ENCODE peak calls at places on chromosomes 2 and 18, in eight cellular contexts. X is suprapubic skin, N is H1, G is transverse colon, Z is SK-N-SH, T is sigmoid colon, S is K562, E is tibial nerve. O is an unnamed sample.
A peak's percentile ranks its signal among the peaks of the same experiment; 100 is the strongest.

GRCh38 chr2:70901235-70902066 is 34.2 kb upstream of the ATP6V1B1 start:
- DNase-seq in X (no peak), N (no peak), G (no peak), Z (peak; percentile 71), T (no peak), S (no peak), E (no peak), O (peak; percentile 88)

GRCh38 chr2:18272148-18272494 is 288.3 kb downstream of the RDH14 start:
- DNase-seq in X (no peak), N (no peak), G (no peak), Z (no peak), T (no peak), S (no peak), E (no peak), O (no peak)

GRCh38 chr2:169001116-169001815 is 29.9 kb downstream of the ABCB11 start:
- DNase-seq in X (no peak), N (no peak), G (no peak), Z (no peak), T (no peak), S (no peak), E (no peak), O (no peak)

GRCh38 chr2:126635281-126635680 is 20.7 kb upstream of the GYPC start:
- DNase-seq in X (no peak), N (no peak), G (no peak), Z (no peak), T (no peak), S (no peak), E (peak; percentile 40), O (no peak)

GRCh38 chr2:62277688-62278087 is 81.8 kb downstream of the B3GNT2 start:
- DNase-seq in X (no peak), N (no peak), G (no peak), Z (no peak), T (no peak), S (peak; percentile 30), E (no peak), O (no peak)

GRCh38 chr18:27860701-27861107 is 316.2 kb downstream of the CDH2 start:
- DNase-seq in X (no peak), N (no peak), G (no peak), Z (no peak), T (no peak), S (no peak), E (no peak), O (no peak)

GRCh38 chr2:235343869-235344268 is 150.0 kb upstream of the AGAP1 start:
- DNase-seq in X (no peak), N (no peak), G (no peak), Z (no peak), T (no peak), S (no peak), E (no peak), O (peak; percentile 46)

GRCh38 chr2:63888490-63889402 is 47.0 kb downstream of the UGP2 start:
- DNase-seq in X (no peak), N (no peak), G (peak; percentile 32), Z (peak; percentile 61), T (no peak), S (peak; percentile 67), E (peak; percentile 56), O (peak; percentile 36)

GRCh38 chr2:127419112-127419430 is 844 bp downstream of the PROC start:
- DNase-seq in X (no peak), N (no peak), G (no peak), Z (no peak), T (no peak), S (no peak), E (no peak), O (no peak)

GRCh38 chr2:216752855-216753505 is 57.6 kb upstream of the IGFBP5 start:
- DNase-seq in X (no peak), N (no peak), G (no peak), Z (no peak), T (no peak), S (no peak), E (no peak), O (no peak)

GRCh38 chr2:40096360-40096759 is 317.3 kb upstream of the THUMPD2 start:
- DNase-seq in X (no peak), N (no peak), G (no peak), Z (no peak), T (no peak), S (no peak), E (no peak), O (no peak)

GRCh38 chr2:67165141-67165990 is 231.8 kb upstream of the ETAA1 start:
- DNase-seq in X (no peak), N (no peak), G (no peak), Z (no peak), T (no peak), S (no peak), E (no peak), O (no peak)

GRCh38 chr2:8433390-8433789 is 248.5 kb upstream of the ID2 start:
- DNase-seq in X (no peak), N (no peak), G (no peak), Z (no peak), T (no peak), S (no peak), E (no peak), O (no peak)

GRCh38 chr2:8430628-8431027 is 251.2 kb upstream of the ID2 start:
- DNase-seq in X (no peak), N (no peak), G (no peak), Z (no peak), T (peak; percentile 44), S (no peak), E (no peak), O (no peak)

GRCh38 chr2:8431446-8432125 is 250.3 kb upstream of the ID2 start:
- DNase-seq in X (no peak), N (no peak), G (no peak), Z (no peak), T (peak; percentile 8), S (no peak), E (no peak), O (no peak)

GRCh38 chr2:8435608-8436007 is 246.2 kb upstream of the ID2 start:
- DNase-seq in X (no peak), N (no peak), G (no peak), Z (no peak), T (peak; percentile 12), S (no peak), E (no peak), O (no peak)

DNA sequence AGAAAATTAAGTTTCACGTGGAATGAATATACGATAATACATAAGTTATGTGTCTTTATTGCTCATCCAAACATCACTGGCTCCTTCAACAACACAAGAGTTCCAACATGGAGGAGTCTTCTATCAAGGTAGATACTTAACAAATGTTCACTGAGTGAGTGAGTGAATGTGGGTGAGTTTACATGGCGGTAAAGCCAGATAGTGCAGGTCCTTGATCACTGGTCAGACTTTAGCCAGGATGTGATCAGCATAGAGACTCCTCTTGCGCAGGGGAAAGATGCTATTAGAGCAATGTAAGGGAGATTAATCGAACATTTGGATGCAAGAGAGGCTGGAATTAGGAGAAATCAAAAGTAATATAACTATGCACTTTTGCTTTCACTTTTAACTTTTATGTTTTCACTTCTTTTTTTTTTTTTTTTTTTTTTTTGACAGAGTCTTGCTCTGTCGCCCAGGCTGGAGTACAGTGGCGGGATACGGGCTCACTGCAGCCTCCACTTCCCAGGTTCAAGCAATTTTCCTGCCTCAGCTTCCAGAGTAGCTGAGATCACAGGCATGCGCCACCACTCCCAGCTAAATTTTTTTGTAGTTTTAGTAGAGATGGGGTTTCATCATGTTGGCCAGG is 249.0 kb upstream of the ID2 start:
- DNase-seq in X (no peak), N (no peak), G (no peak), Z (no peak), T (no peak), S (no peak), E (no peak), O (no peak)
- TF ChIP-seq EP300 in X (no peak), N (no peak), G (no peak), Z (no peak), T (no peak), S (no peak), E (no peak), O (no peak)

GRCh38 chr18:500556-501405 is at the start of gene COLEC12:
- DNase-seq in X (no peak), N (no peak), G (peak; percentile 10), Z (peak; percentile 69), T (peak; percentile 66), S (no peak), E (peak; percentile 25), O (peak; percentile 93)
- TF ChIP-seq EP300 in X (no peak), N (no peak), G (no peak), Z (no peak), T (no peak), S (no peak), E (no peak), O (no peak)

DNA sequence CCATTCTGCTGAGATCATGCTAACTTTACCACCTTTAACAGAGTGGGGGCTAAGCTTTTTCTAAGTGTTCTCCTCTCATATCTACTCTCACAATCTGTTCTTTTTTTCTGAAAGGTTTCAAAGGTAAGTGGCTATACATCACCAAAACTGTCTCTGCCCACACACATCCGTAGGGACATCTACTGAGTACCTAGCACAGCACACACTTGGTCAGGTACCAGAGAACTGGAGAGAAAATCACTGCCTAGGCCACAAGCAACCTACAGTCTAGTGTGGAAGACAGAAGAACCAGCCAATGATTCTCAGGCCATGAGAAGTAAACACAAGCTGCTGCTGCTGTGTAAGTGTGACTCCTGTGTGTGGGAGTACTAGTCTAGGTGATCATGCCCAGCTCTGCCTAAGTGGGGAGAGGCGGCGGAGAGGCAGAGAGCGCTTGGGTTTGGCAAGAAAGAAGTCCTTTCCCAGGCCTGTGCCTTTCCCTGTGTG is 176.1 kb upstream of the ZFP36L2 start:
- DNase-seq in X (no peak), N (no peak), G (no peak), Z (no peak), T (no peak), S (no peak), E (no peak), O (no peak)
- TF ChIP-seq EP300 in X (no peak), N (no peak), G (no peak), Z (no peak), T (no peak), S (no peak), E (no peak), O (no peak)

GRCh38 chr2:224586127-224586702 is 1.1 kb upstream of the CUL3 start:
- DNase-seq in X (no peak), N (no peak), G (no peak), Z (no peak), T (no peak), S (no peak), E (no peak), O (no peak)

GRCh38 chr2:224584111-224584764 is 925 bp downstream of the CUL3 start:
- DNase-seq in X (no peak), N (no peak), G (peak; percentile 36), Z (peak; percentile 30), T (peak; percentile 68), S (peak; percentile 51), E (peak; percentile 36), O (peak; percentile 72)

GRCh38 chr2:224585205-224586088 is at the start of gene CUL3:
- DNase-seq in X (peak; percentile 100), N (peak; percentile 95), G (peak; percentile 100), Z (peak; percentile 98), T (peak; percentile 99), S (peak; percentile 95), E (peak; percentile 99), O (peak; percentile 100)

GRCh38 chr2:224580248-224580647 is 4.9 kb downstream of the CUL3 start:
- DNase-seq in X (no peak), N (no peak), G (no peak), Z (no peak), T (no peak), S (no peak), E (no peak), O (no peak)

DNA sequence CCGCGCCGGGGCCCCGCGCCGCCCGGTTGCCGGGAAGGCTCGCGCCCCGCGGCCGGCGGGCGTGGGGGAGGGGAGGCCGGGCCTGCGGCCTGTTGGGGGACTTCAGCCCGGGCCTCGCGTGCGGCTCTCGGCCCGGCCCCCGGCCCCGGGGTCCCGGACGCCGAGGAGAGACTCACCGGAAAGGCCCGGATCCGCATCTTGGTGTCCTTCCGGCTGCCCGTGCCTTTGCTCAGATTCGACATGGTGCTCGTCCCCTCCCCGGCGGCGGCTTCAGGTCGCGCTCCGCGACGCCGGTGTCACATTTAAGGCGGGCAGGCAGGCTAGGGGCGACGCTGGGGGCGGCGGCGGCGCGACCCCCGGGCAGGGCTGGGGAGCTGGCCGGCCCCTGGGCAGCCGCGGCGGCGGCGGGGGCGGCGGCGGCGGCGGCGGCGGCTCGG is 377 bp downstream of the CUL3 start:
- DNase-seq in X (peak; percentile 82), N (no peak), G (peak; percentile 58), Z (peak; percentile 82), T (peak; percentile 75), S (peak; percentile 37), E (peak; percentile 28), O (no peak)
- TF ChIP-seq EP300 in X (no peak), N (no peak), G (no peak), Z (no peak), T (no peak), S (no peak), E (no peak), O (no peak)

O was measured in upper lobe of left lung.